ENCODE peak calls at places on chromosomes 13 and 19, in eight cellular contexts. One of them, this sample, is unnamed.
A peak's percentile ranks its signal among the peaks of the same experiment; 100 is the strongest.

GRCh38 chr13:114078501-114079451 is 53.6 kb downstream of the RASA3 start:
- DNase-seq in Calu3: no peak
- DNase-seq in AG10803: peak; percentile 69
- DNase-seq in CD8-positive, alpha-beta T cell: peak; percentile 48
- DNase-seq in kidney epithelial cell: no peak
- DNase-seq in brain microvascular endothelial cell: peak; percentile 73
- DNase-seq in GM20000: no peak
- DNase-seq in GM13976: no peak
- DNase-seq in this sample: no peak

GRCh38 chr13:46182491-46182877 is 507 bp upstream of the LCP1 start:
- DNase-seq in Calu3: peak; percentile 13
- DNase-seq in kidney epithelial cell: no peak
- DNase-seq in GM20000: no peak
- DNase-seq in brain microvascular endothelial cell: no peak
- DNase-seq in CD8-positive, alpha-beta T cell: no peak
- DNase-seq in AG10803: no peak
- DNase-seq in GM13976: no peak
- DNase-seq in this sample: no peak

GRCh38 chr13:59409651-59410200 is 754.0 kb downstream of the DIAPH3 start:
- DNase-seq in CD8-positive, alpha-beta T cell: no peak
- DNase-seq in AG10803: no peak
- DNase-seq in kidney epithelial cell: no peak
- DNase-seq in brain microvascular endothelial cell: no peak
- DNase-seq in GM20000: no peak
- DNase-seq in GM13976: no peak
- DNase-seq in Calu3: no peak
- DNase-seq in this sample: no peak

GRCh38 chr19:21698215-21698614 is 69.2 kb downstream of the ZNF100 start:
- DNase-seq in CD8-positive, alpha-beta T cell: no peak
- DNase-seq in GM13976: no peak
- DNase-seq in Calu3: no peak
- DNase-seq in kidney epithelial cell: no peak
- DNase-seq in AG10803: peak; percentile 8
- DNase-seq in GM20000: no peak
- DNase-seq in brain microvascular endothelial cell: no peak
- DNase-seq in this sample: no peak

GRCh38 chr19:58575183-58576041 is 2.3 kb upstream of the MZF1 start:
- DNase-seq in CD8-positive, alpha-beta T cell: peak; percentile 78
- DNase-seq in GM13976: peak; percentile 90
- DNase-seq in AG10803: peak; percentile 91
- DNase-seq in brain microvascular endothelial cell: peak; percentile 88
- DNase-seq in GM20000: peak; percentile 87
- DNase-seq in kidney epithelial cell: no peak
- DNase-seq in Calu3: peak; percentile 92
- DNase-seq in this sample: peak; percentile 81

GRCh38 chr19:11798391-11799296 is at the start of gene ZNF491:
- DNase-seq in CD8-positive, alpha-beta T cell: peak; percentile 86
- DNase-seq in brain microvascular endothelial cell: peak; percentile 88
- DNase-seq in Calu3: peak; percentile 79
- DNase-seq in AG10803: peak; percentile 80
- DNase-seq in kidney epithelial cell: peak; percentile 51
- DNase-seq in GM20000: peak; percentile 97
- DNase-seq in GM13976: peak; percentile 97
- DNase-seq in this sample: peak; percentile 77

GRCh38 chr19:42596391-42597071 is 1.8 kb upstream of the CEACAM8 start:
- DNase-seq in GM13976: peak; percentile 66
- DNase-seq in AG10803: no peak
- DNase-seq in kidney epithelial cell: no peak
- DNase-seq in Calu3: peak; percentile 68
- DNase-seq in brain microvascular endothelial cell: no peak
- DNase-seq in GM20000: peak; percentile 52
- DNase-seq in CD8-positive, alpha-beta T cell: no peak
- DNase-seq in this sample: peak; percentile 56

GRCh38 chr19:38193445-38193844 is 30.6 kb downstream of the DPF1 start:
- DNase-seq in AG10803: no peak
- DNase-seq in GM13976: no peak
- DNase-seq in Calu3: no peak
- DNase-seq in CD8-positive, alpha-beta T cell: no peak
- DNase-seq in brain microvascular endothelial cell: no peak
- DNase-seq in kidney epithelial cell: no peak
- DNase-seq in GM20000: no peak
- DNase-seq in this sample: no peak

GRCh38 chr13:114047358-114047881 is 73.5 kb upstream of the C13orf46 start:
- DNase-seq in GM20000: peak; percentile 87
- DNase-seq in brain microvascular endothelial cell: no peak
- DNase-seq in AG10803: no peak
- DNase-seq in GM13976: peak; percentile 86
- DNase-seq in kidney epithelial cell: peak; percentile 70
- DNase-seq in CD8-positive, alpha-beta T cell: no peak
- DNase-seq in Calu3: no peak
- DNase-seq in this sample: no peak

GRCh38 chr13:26062853-26063444 is 11.1 kb upstream of the SHISA2 start:
- DNase-seq in kidney epithelial cell: no peak
- DNase-seq in Calu3: peak; percentile 37
- DNase-seq in AG10803: peak; percentile 55
- DNase-seq in CD8-positive, alpha-beta T cell: peak; percentile 33
- DNase-seq in brain microvascular endothelial cell: peak; percentile 63
- DNase-seq in GM13976: peak; percentile 38
- DNase-seq in GM20000: peak; percentile 38
- DNase-seq in this sample: no peak
- TF ChIP-seq CTCF in kidney epithelial cell: peak; percentile 74
- TF ChIP-seq CTCF in Calu3: peak; percentile 23
- TF ChIP-seq CTCF in AG10803: peak; percentile 85
- TF ChIP-seq CTCF in CD8-positive, alpha-beta T cell: peak; percentile 68
- TF ChIP-seq CTCF in brain microvascular endothelial cell: peak; percentile 83
- TF ChIP-seq CTCF in GM13976: no peak
- TF ChIP-seq CTCF in GM20000: peak; percentile 16
- TF ChIP-seq CTCF in this sample: no peak

GRCh38 chr19:54461201-54462071 is 2.1 kb downstream of the LENG9 start:
- DNase-seq in kidney epithelial cell: no peak
- DNase-seq in Calu3: no peak
- DNase-seq in GM20000: no peak
- DNase-seq in AG10803: no peak
- DNase-seq in brain microvascular endothelial cell: no peak
- DNase-seq in GM13976: no peak
- DNase-seq in CD8-positive, alpha-beta T cell: no peak
- DNase-seq in this sample: no peak

GRCh38 chr19:54463531-54464043 is at the start of gene LENG9:
- DNase-seq in AG10803: peak; percentile 97
- DNase-seq in Calu3: peak; percentile 99
- DNase-seq in GM13976: peak; percentile 93
- DNase-seq in CD8-positive, alpha-beta T cell: peak; percentile 98
- DNase-seq in brain microvascular endothelial cell: peak; percentile 100
- DNase-seq in GM20000: peak; percentile 96
- DNase-seq in kidney epithelial cell: peak; percentile 98
- DNase-seq in this sample: peak; percentile 85

GRCh38 chr19:54464044-54464623 is 556 bp upstream of the LENG9 start:
- DNase-seq in CD8-positive, alpha-beta T cell: peak; percentile 91
- DNase-seq in kidney epithelial cell: peak; percentile 94
- DNase-seq in AG10803: peak; percentile 49
- DNase-seq in GM13976: peak; percentile 87
- DNase-seq in GM20000: peak; percentile 92
- DNase-seq in brain microvascular endothelial cell: peak; percentile 91
- DNase-seq in Calu3: peak; percentile 99
- DNase-seq in this sample: peak; percentile 79

GRCh38 chr19:54462072-54462712 is 1.4 kb downstream of the LENG9 start:
- DNase-seq in Calu3: peak; percentile 37
- DNase-seq in GM13976: no peak
- DNase-seq in brain microvascular endothelial cell: no peak
- DNase-seq in AG10803: no peak
- DNase-seq in kidney epithelial cell: no peak
- DNase-seq in CD8-positive, alpha-beta T cell: no peak
- DNase-seq in GM20000: no peak
- DNase-seq in this sample: no peak

DNA sequence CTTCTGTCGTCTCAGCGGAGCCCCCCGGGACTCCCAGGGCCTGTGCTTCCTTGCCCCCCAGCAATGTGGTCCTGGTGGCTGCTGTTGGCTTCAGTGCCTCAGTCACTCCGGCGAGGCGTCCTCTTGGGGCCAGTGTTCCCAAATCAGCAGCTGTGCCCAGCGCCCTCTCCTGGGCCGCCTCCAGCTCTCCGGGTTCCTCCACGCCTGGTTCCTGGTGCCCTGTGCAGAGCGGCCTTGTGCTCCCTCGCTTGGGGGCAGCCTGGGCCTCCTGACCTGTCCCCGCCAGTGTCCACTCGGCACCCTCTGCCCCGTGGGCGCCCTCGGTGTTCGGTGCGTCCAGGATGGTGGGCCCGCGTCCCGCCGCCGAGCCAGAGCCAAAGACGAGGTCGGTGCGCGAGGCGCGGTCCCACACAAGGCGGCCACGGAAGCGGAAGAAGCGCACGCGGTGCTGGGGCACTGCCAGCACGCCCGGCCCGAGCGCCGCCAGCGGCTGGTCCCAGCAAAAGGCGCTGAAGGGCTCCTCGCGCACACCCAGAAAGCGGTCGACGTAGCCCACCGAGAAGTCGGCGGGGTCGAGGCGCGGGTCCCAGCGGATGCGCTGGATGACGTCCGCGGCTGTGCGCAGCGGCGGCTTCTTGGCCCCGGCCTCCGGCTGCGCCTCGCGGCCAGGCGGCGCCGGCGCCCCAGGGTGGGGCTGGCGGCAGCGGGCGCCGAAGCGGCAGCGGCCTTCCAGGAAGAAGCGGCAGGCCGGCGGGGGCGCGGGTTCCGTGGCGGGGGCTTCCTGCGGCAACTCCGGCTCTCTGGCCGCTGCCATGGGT is 656 bp downstream of the LENG9 start:
- DNase-seq in CD8-positive, alpha-beta T cell: peak; percentile 76
- DNase-seq in GM13976: peak; percentile 54
- DNase-seq in Calu3: peak; percentile 78
- DNase-seq in brain microvascular endothelial cell: peak; percentile 36
- DNase-seq in AG10803: peak; percentile 63
- DNase-seq in GM20000: peak; percentile 67
- DNase-seq in kidney epithelial cell: no peak
- DNase-seq in this sample: peak; percentile 68
- TF ChIP-seq CTCF in CD8-positive, alpha-beta T cell: no peak
- TF ChIP-seq CTCF in GM13976: peak; percentile 26
- TF ChIP-seq CTCF in Calu3: peak; percentile 46
- TF ChIP-seq CTCF in brain microvascular endothelial cell: peak; percentile 52
- TF ChIP-seq CTCF in AG10803: peak; percentile 10
- TF ChIP-seq CTCF in GM20000: no peak
- TF ChIP-seq CTCF in kidney epithelial cell: peak; percentile 19
- TF ChIP-seq CTCF in this sample: no peak

GRCh38 chr19:15257782-15258181 is 25.5 kb upstream of the EPHX3 start:
- DNase-seq in AG10803: no peak
- DNase-seq in kidney epithelial cell: no peak
- DNase-seq in GM13976: no peak
- DNase-seq in brain microvascular endothelial cell: no peak
- DNase-seq in CD8-positive, alpha-beta T cell: no peak
- DNase-seq in GM20000: no peak
- DNase-seq in Calu3: no peak
- DNase-seq in this sample: no peak
- TF ChIP-seq CTCF in AG10803: no peak
- TF ChIP-seq CTCF in kidney epithelial cell: no peak
- TF ChIP-seq CTCF in GM13976: no peak
- TF ChIP-seq CTCF in brain microvascular endothelial cell: no peak
- TF ChIP-seq CTCF in CD8-positive, alpha-beta T cell: no peak
- TF ChIP-seq CTCF in GM20000: no peak
- TF ChIP-seq CTCF in Calu3: no peak
- TF ChIP-seq CTCF in this sample: no peak

GRCh38 chr13:31697290-31697689 is 42.0 kb upstream of the RXFP2 start:
- DNase-seq in kidney epithelial cell: peak; percentile 7
- DNase-seq in GM20000: no peak
- DNase-seq in AG10803: peak; percentile 24
- DNase-seq in GM13976: no peak
- DNase-seq in brain microvascular endothelial cell: no peak
- DNase-seq in CD8-positive, alpha-beta T cell: no peak
- DNase-seq in Calu3: no peak
- DNase-seq in this sample: no peak

GRCh38 chr13:31703780-31704179 is 35.5 kb upstream of the RXFP2 start:
- DNase-seq in GM20000: no peak
- DNase-seq in kidney epithelial cell: no peak
- DNase-seq in AG10803: no peak
- DNase-seq in brain microvascular endothelial cell: no peak
- DNase-seq in CD8-positive, alpha-beta T cell: no peak
- DNase-seq in Calu3: no peak
- DNase-seq in GM13976: no peak
- DNase-seq in this sample: no peak

GRCh38 chr13:31699650-31700049 is 39.7 kb upstream of the RXFP2 start:
- DNase-seq in Calu3: no peak
- DNase-seq in AG10803: no peak
- DNase-seq in GM13976: no peak
- DNase-seq in CD8-positive, alpha-beta T cell: no peak
- DNase-seq in brain microvascular endothelial cell: no peak
- DNase-seq in GM20000: no peak
- DNase-seq in kidney epithelial cell: no peak
- DNase-seq in this sample: no peak
- TF ChIP-seq CTCF in Calu3: no peak
- TF ChIP-seq CTCF in AG10803: peak; percentile 24
- TF ChIP-seq CTCF in GM13976: no peak
- TF ChIP-seq CTCF in CD8-positive, alpha-beta T cell: no peak
- TF ChIP-seq CTCF in brain microvascular endothelial cell: peak; percentile 56
- TF ChIP-seq CTCF in GM20000: no peak
- TF ChIP-seq CTCF in kidney epithelial cell: peak; percentile 10
- TF ChIP-seq CTCF in this sample: no peak

DNA sequence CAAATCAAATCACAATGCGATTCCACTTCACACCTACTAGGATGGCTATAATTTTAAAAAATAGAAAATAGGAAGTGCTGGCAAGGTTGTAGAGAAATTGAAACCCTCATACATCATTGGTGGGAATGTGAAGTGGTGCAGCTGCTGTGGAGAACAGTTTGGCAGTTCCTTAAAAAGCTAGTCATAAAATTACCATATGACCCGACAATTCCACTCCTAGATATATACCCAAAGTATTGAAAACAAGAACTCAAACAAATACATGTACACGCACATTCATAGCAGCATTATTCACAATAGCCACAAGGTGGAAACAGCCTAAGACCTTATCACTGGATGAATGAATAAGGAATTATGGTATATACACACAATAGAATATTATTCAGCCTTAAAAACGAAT is 12.0 kb downstream of the HMGB1 start:
- DNase-seq in AG10803: peak; percentile 6
- DNase-seq in GM20000: no peak
- DNase-seq in brain microvascular endothelial cell: no peak
- DNase-seq in kidney epithelial cell: no peak
- DNase-seq in GM13976: no peak
- DNase-seq in Calu3: no peak
- DNase-seq in CD8-positive, alpha-beta T cell: no peak
- DNase-seq in this sample: no peak
- TF ChIP-seq CTCF in AG10803: peak; percentile 31
- TF ChIP-seq CTCF in GM20000: no peak
- TF ChIP-seq CTCF in brain microvascular endothelial cell: peak; percentile 34
- TF ChIP-seq CTCF in kidney epithelial cell: no peak
- TF ChIP-seq CTCF in GM13976: no peak
- TF ChIP-seq CTCF in Calu3: no peak
- TF ChIP-seq CTCF in CD8-positive, alpha-beta T cell: no peak
- TF ChIP-seq CTCF in this sample: no peak

GRCh38 chr13:110304256-110304655 is 2.7 kb downstream of the COL4A1 start:
- DNase-seq in Calu3: no peak
- DNase-seq in brain microvascular endothelial cell: peak; percentile 76
- DNase-seq in GM20000: no peak
- DNase-seq in AG10803: peak; percentile 28
- DNase-seq in CD8-positive, alpha-beta T cell: no peak
- DNase-seq in kidney epithelial cell: no peak
- DNase-seq in GM13976: no peak
- DNase-seq in this sample: no peak
- TF ChIP-seq CTCF in Calu3: no peak
- TF ChIP-seq CTCF in brain microvascular endothelial cell: no peak
- TF ChIP-seq CTCF in GM20000: no peak
- TF ChIP-seq CTCF in AG10803: no peak
- TF ChIP-seq CTCF in CD8-positive, alpha-beta T cell: no peak
- TF ChIP-seq CTCF in kidney epithelial cell: no peak
- TF ChIP-seq CTCF in GM13976: no peak
- TF ChIP-seq CTCF in this sample: no peak

This sample was measured in activated B cell treated with CpG ODN at 0.5 μM for 24 hours.